ENCODE peak calls at places on chromosomes 13 and 19, in four cellular contexts. G is K562, N is GM12878, Y is HepG2. Q is an unnamed sample.
A peak's percentile ranks its signal among the peaks of the same experiment; 100 is the strongest.

GRCh38 chr19:37991841-37992248 is 84.8 kb downstream of the SIPA1L3 start:
- DNase-seq in N (no peak), Y (peak; percentile 21), G (no peak), Q (no peak)

GRCh38 chr13:77693449-77693940 is 4.0 kb upstream of the SLAIN1 start:
- DNase-seq in N (no peak), Y (no peak), G (no peak), Q (no peak)

GRCh38 chr13:31322702-31323101 is 122.9 kb downstream of the B3GLCT start:
- DNase-seq in G (no peak), N (no peak), Y (no peak), Q (no peak)

GRCh38 chr19:10431254-10431942 is 11.1 kb downstream of the PDE4A start:
- DNase-seq in Y (no peak), G (peak; percentile 56), N (peak; percentile 61), Q (peak; percentile 34)

GRCh38 chr13:27851049-27851448 is 58.8 kb downstream of the GSX1 start:
- DNase-seq in Y (no peak), N (no peak), G (no peak), Q (no peak)

GRCh38 chr13:91767681-91768080 is 369.3 kb downstream of the GPC5 start:
- DNase-seq in Y (no peak), G (no peak), N (no peak), Q (no peak)

GRCh38 chr19:41327499-41328156 is 17.7 kb downstream of the CCDC97 start:
- DNase-seq in N (no peak), G (no peak), Y (no peak), Q (peak; percentile 40)

GRCh38 chr13:114109646-114110045 is 22.8 kb downstream of the RASA3 start:
- DNase-seq in G (no peak), Y (no peak), N (no peak), Q (peak; percentile 16)

GRCh38 chr19:29927944-29928669 is 13.9 kb upstream of the URI1 start:
- DNase-seq in N (peak; percentile 46), Y (peak; percentile 58), G (peak; percentile 20), Q (peak; percentile 19)

GRCh38 chr13:31240921-31241320 is 41.1 kb downstream of the B3GLCT start:
- DNase-seq in G (no peak), N (no peak), Y (no peak), Q (no peak)

GRCh38 chr19:42081584-42082258 is 5.8 kb downstream of the ZNF574 start:
- DNase-seq in Y (peak; percentile 57), G (no peak), N (no peak), Q (no peak)

GRCh38 chr13:99979453-99980200 is 2.0 kb upstream of the ZIC2 start:
- DNase-seq in G (no peak), N (no peak), Y (no peak), Q (peak; percentile 69)

GRCh38 chr19:8097198-8097597 is 44.6 kb downstream of the CCL25 start:
- DNase-seq in G (no peak), Y (no peak), N (no peak), Q (no peak)

GRCh38 chr19:8163781-8164180 is 14.4 kb upstream of the FBN3 start:
- DNase-seq in N (no peak), G (no peak), Y (no peak), Q (no peak)

GRCh38 chr13:101941095-101941777 is 460.6 kb downstream of the FGF14 start:
- DNase-seq in N (no peak), Y (no peak), G (no peak), Q (no peak)

GRCh38 chr13:112733112-112733511 is 43.3 kb downstream of the ATP11A start:
- DNase-seq in N (no peak), G (no peak), Y (no peak), Q (peak; percentile 57)

GRCh38 chr19:34336781-34337271 is 28.2 kb upstream of the GPI start:
- DNase-seq in G (peak; percentile 44), Y (no peak), N (no peak), Q (no peak)

GRCh38 chr13:26965976-26966375 is 205.4 kb upstream of the GPR12 start:
- DNase-seq in Y (no peak), G (no peak), N (no peak), Q (no peak)

GRCh38 chr19:1410136-1410786 is 2.9 kb downstream of the DAZAP1 start:
- DNase-seq in N (no peak), G (no peak), Y (no peak), Q (no peak)

GRCh38 chr13:62418872-62419271 is 1003.2 kb upstream of the PCDH20 start:
- DNase-seq in N (no peak), Y (no peak), G (no peak), Q (no peak)

GRCh38 chr19:47779524-47780214 is 1.2 kb downstream of the SELENOW start:
- DNase-seq in N (no peak), Y (no peak), G (no peak), Q (no peak)

GRCh38 chr19:4633140-4633967 is 6.0 kb upstream of the TNFAIP8L1 start:
- DNase-seq in Y (peak; percentile 67), N (peak; percentile 16), G (peak; percentile 81), Q (peak; percentile 80)

GRCh38 chr13:51246411-51247298 is 24.5 kb downstream of the FAM124A start:
- DNase-seq in G (no peak), N (no peak), Y (no peak), Q (no peak)

GRCh38 chr19:1388637-1389026 is 4.9 kb downstream of the NDUFS7 start:
- DNase-seq in N (no peak), Y (no peak), G (no peak), Q (no peak)

GRCh38 chr13:101624981-101625380 is 172.5 kb downstream of the ITGBL1 start:
- DNase-seq in G (no peak), N (no peak), Y (no peak), Q (no peak)

GRCh38 chr19:49894879-49895565 is 1.7 kb downstream of the IL4I1 start:
- DNase-seq in N (no peak), G (no peak), Y (no peak), Q (no peak)

GRCh38 chr13:43132228-43132627 is 108.8 kb downstream of the DNAJC15 start:
- DNase-seq in Y (peak; percentile 52), N (no peak), G (no peak), Q (peak; percentile 41)

GRCh38 chr19:36686365-36687213 is 823 bp upstream of the ZNF567 start:
- DNase-seq in Y (no peak), G (no peak), N (no peak), Q (no peak)

GRCh38 chr19:495440-496332 is 600 bp upstream of the MADCAM1 start:
- DNase-seq in G (peak; percentile 64), N (no peak), Y (no peak), Q (peak; percentile 82)

GRCh38 chr19:16368385-16369305 is 44.0 kb downstream of the KLF2 start:
- DNase-seq in N (no peak), G (no peak), Y (peak; percentile 18), Q (no peak)

GRCh38 chr19:49119411-49120324 is at the start of gene PPFIA3:
- DNase-seq in Y (no peak), N (no peak), G (peak; percentile 52), Q (peak; percentile 63)

GRCh38 chr19:58584498-58585441 is 11.6 kb upstream of the MZF1 start:
- DNase-seq in Y (no peak), N (no peak), G (peak; percentile 29), Q (no peak)

GRCh38 chr19:37251308-37252229 is 33.6 kb downstream of the ZNF383 start:
- DNase-seq in N (peak; percentile 54), Y (no peak), G (peak; percentile 19), Q (no peak)

GRCh38 chr19:15871570-15871969 is 26.3 kb downstream of the CYP4F2 start:
- DNase-seq in N (no peak), Y (no peak), G (peak; percentile 50), Q (peak; percentile 59)

GRCh38 chr13:45500492-45501174 is 35.9 kb downstream of the COG3 start:
- DNase-seq in Y (peak; percentile 50), G (no peak), N (no peak), Q (no peak)

GRCh38 chr13:75180805-75181455 is 301.0 kb downstream of the TBC1D4 start:
- DNase-seq in G (no peak), N (no peak), Y (no peak), Q (no peak)

GRCh38 chr19:33110201-33110910 is 21.6 kb upstream of the WDR88 start:
- DNase-seq in N (no peak), G (no peak), Y (no peak), Q (no peak)
- TF ChIP-seq NR2C2 in N (no peak), G (no peak), Y (no peak), Q (no peak)

DNA sequence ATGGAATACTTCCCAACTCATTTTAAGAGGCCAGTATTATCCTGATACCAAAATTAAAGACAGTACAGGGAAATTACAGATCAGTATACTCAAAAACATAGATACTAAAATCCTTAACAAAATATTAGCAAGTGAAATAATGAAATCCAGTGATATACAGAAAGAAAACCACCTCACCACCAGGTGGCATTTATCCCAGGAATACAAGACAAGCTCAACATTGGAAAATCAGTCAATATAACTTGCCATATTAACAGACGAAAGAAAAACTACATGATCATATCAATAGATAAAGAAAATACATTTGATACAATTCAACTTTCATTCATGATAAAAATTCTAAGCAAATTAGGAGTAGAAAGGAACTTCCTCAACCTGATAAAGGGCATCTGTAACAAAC is 6.7 kb upstream of the GNA15 start:
- DNase-seq in G (no peak), Y (peak; percentile 35), N (no peak), Q (no peak)
- TF ChIP-seq NR2C2 in G (no peak), Y (no peak), N (no peak), Q (no peak)

DNA sequence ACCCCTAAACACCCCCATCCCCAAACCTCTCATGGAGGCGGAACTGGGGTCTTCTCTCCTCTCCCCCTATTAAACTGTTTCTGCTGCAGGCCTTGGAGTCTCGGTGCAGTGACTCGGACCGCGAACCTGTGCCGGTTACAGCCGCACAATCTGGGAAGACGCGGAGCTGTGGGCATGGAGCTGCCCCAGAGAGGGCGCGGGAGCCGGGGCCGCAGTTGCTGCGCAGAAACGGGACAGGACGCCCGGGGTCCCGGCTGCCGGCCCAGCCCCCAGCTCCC is 450 bp downstream of the ZNF442 start:
- DNase-seq in G (no peak), N (no peak), Y (no peak), Q (no peak)
- TF ChIP-seq NR2C2 in G (no peak), N (no peak), Y (no peak), Q (no peak)

GRCh38 chr13:67045357-67045756 is 184.8 kb downstream of the PCDH9 start:
- DNase-seq in N (no peak), Y (no peak), G (no peak), Q (no peak)

GRCh38 chr13:67048084-67048792 is 181.9 kb downstream of the PCDH9 start:
- DNase-seq in G (no peak), N (no peak), Y (no peak), Q (no peak)

GRCh38 chr13:67049744-67050143 is 180.4 kb downstream of the PCDH9 start:
- DNase-seq in N (no peak), G (no peak), Y (no peak), Q (no peak)

GRCh38 chr13:67052550-67053237 is 177.4 kb downstream of the PCDH9 start:
- DNase-seq in N (no peak), G (no peak), Y (no peak), Q (no peak)

DNA sequence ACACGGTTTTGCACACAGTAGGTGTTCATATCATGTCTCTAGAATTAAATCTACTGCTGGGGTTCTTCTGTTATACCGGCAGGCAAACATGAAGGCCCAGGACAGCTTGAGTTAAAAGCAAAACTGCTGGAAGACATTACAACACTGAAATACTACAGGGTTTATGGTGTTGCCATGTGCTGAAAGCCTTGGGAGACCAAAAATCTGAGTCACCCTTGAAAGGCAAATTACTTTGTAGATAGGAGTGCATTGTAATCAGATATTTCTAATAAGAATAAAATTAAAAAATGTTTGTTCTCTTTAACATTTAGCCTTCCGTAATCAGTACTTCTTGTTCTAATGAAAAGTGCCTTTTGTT is 181.4 kb downstream of the PCDH9 start:
- DNase-seq in Y (no peak), N (no peak), G (no peak), Q (no peak)
- TF ChIP-seq NR2C2 in Y (no peak), N (no peak), G (no peak), Q (no peak)